ENCODE peak calls at places on chromosomes 6 and 20, in eight cellular contexts. One of them, this sample, is unnamed.

GRCh38 chr6:36070252-36070651 is 42.6 kb downstream of the MAPK14 start:
- DNase-seq in iPS-NIHi11: no peak
- DNase-seq in renal cortical epithelial cell: no peak
- DNase-seq in HTR-8/SVneo: no peak
- DNase-seq in activated naive CD8-positive, alpha-beta T cell treated with anti-CD3 and anti-CD28 coated beads, Interleukin-2, amount 50 U/mL, for 24 hours: no peak
- DNase-seq in HT1080: no peak
- DNase-seq in immature natural killer cell: no peak
- DNase-seq in heart right ventricle: no peak
- DNase-seq in this sample: no peak

GRCh38 chr20:63686492-63687321 is 9.7 kb upstream of the TNFRSF6B start:
- DNase-seq in heart right ventricle: peak; percentile 77
- DNase-seq in HTR-8/SVneo: peak; percentile 69
- DNase-seq in HT1080: peak; percentile 86
- DNase-seq in renal cortical epithelial cell: peak; percentile 82
- DNase-seq in activated naive CD8-positive, alpha-beta T cell treated with anti-CD3 and anti-CD28 coated beads, Interleukin-2, amount 50 U/mL, for 24 hours: peak; percentile 49
- DNase-seq in immature natural killer cell: no peak
- DNase-seq in iPS-NIHi11: no peak
- DNase-seq in this sample: no peak

GRCh38 chr20:49323622-49324238 is 45.9 kb upstream of the ZNFX1 start:
- DNase-seq in HTR-8/SVneo: peak; percentile 91
- DNase-seq in activated naive CD8-positive, alpha-beta T cell treated with anti-CD3 and anti-CD28 coated beads, Interleukin-2, amount 50 U/mL, for 24 hours: peak; percentile 25
- DNase-seq in immature natural killer cell: peak; percentile 9
- DNase-seq in HT1080: peak; percentile 88
- DNase-seq in renal cortical epithelial cell: peak; percentile 67
- DNase-seq in iPS-NIHi11: no peak
- DNase-seq in heart right ventricle: no peak
- DNase-seq in this sample: peak; percentile 64

GRCh38 chr6:43851204-43851855 is 81.3 kb downstream of the VEGFA start:
- DNase-seq in HT1080: peak; percentile 3
- DNase-seq in immature natural killer cell: no peak
- DNase-seq in HTR-8/SVneo: peak; percentile 75
- DNase-seq in activated naive CD8-positive, alpha-beta T cell treated with anti-CD3 and anti-CD28 coated beads, Interleukin-2, amount 50 U/mL, for 24 hours: no peak
- DNase-seq in renal cortical epithelial cell: peak; percentile 83
- DNase-seq in iPS-NIHi11: peak; percentile 48
- DNase-seq in heart right ventricle: no peak
- DNase-seq in this sample: no peak

GRCh38 chr6:133609404-133610270 is 279.3 kb upstream of the TCF21 start:
- DNase-seq in immature natural killer cell: no peak
- DNase-seq in heart right ventricle: no peak
- DNase-seq in renal cortical epithelial cell: peak; percentile 100
- DNase-seq in HTR-8/SVneo: peak; percentile 91
- DNase-seq in iPS-NIHi11: no peak
- DNase-seq in HT1080: peak; percentile 100
- DNase-seq in activated naive CD8-positive, alpha-beta T cell treated with anti-CD3 and anti-CD28 coated beads, Interleukin-2, amount 50 U/mL, for 24 hours: no peak
- DNase-seq in this sample: no peak

GRCh38 chr6:89237158-89237557 is 20.0 kb upstream of the GABRR1 start:
- DNase-seq in activated naive CD8-positive, alpha-beta T cell treated with anti-CD3 and anti-CD28 coated beads, Interleukin-2, amount 50 U/mL, for 24 hours: no peak
- DNase-seq in HT1080: no peak
- DNase-seq in iPS-NIHi11: no peak
- DNase-seq in heart right ventricle: no peak
- DNase-seq in renal cortical epithelial cell: no peak
- DNase-seq in HTR-8/SVneo: no peak
- DNase-seq in immature natural killer cell: no peak
- DNase-seq in this sample: no peak

GRCh38 chr6:116511424-116512131 is at the start of gene CALHM5:
- DNase-seq in iPS-NIHi11: peak; percentile 37
- DNase-seq in heart right ventricle: peak; percentile 43
- DNase-seq in renal cortical epithelial cell: peak; percentile 83
- DNase-seq in HTR-8/SVneo: peak; percentile 54
- DNase-seq in HT1080: peak; percentile 90
- DNase-seq in activated naive CD8-positive, alpha-beta T cell treated with anti-CD3 and anti-CD28 coated beads, Interleukin-2, amount 50 U/mL, for 24 hours: no peak
- DNase-seq in immature natural killer cell: no peak
- DNase-seq in this sample: no peak

GRCh38 chr6:431504-431903 is 40.0 kb downstream of the IRF4 start:
- DNase-seq in iPS-NIHi11: no peak
- DNase-seq in HTR-8/SVneo: no peak
- DNase-seq in heart right ventricle: no peak
- DNase-seq in immature natural killer cell: no peak
- DNase-seq in activated naive CD8-positive, alpha-beta T cell treated with anti-CD3 and anti-CD28 coated beads, Interleukin-2, amount 50 U/mL, for 24 hours: no peak
- DNase-seq in renal cortical epithelial cell: no peak
- DNase-seq in HT1080: no peak
- DNase-seq in this sample: no peak

GRCh38 chr6:5671162-5671561 is 335.6 kb downstream of the NRN1 start:
- DNase-seq in HT1080: peak; percentile 7
- DNase-seq in iPS-NIHi11: no peak
- DNase-seq in HTR-8/SVneo: peak; percentile 19
- DNase-seq in renal cortical epithelial cell: peak; percentile 10
- DNase-seq in immature natural killer cell: peak; percentile 11
- DNase-seq in heart right ventricle: no peak
- DNase-seq in activated naive CD8-positive, alpha-beta T cell treated with anti-CD3 and anti-CD28 coated beads, Interleukin-2, amount 50 U/mL, for 24 hours: no peak
- DNase-seq in this sample: no peak

GRCh38 chr20:63011798-63012197 is 5.0 kb upstream of the BHLHE23 start:
- DNase-seq in heart right ventricle: no peak
- DNase-seq in HT1080: no peak
- DNase-seq in activated naive CD8-positive, alpha-beta T cell treated with anti-CD3 and anti-CD28 coated beads, Interleukin-2, amount 50 U/mL, for 24 hours: no peak
- DNase-seq in immature natural killer cell: no peak
- DNase-seq in iPS-NIHi11: no peak
- DNase-seq in HTR-8/SVneo: no peak
- DNase-seq in renal cortical epithelial cell: peak; percentile 94
- DNase-seq in this sample: no peak

GRCh38 chr6:4666886-4667513 is 109.2 kb upstream of the CDYL start:
- DNase-seq in immature natural killer cell: no peak
- DNase-seq in heart right ventricle: no peak
- DNase-seq in iPS-NIHi11: no peak
- DNase-seq in renal cortical epithelial cell: no peak
- DNase-seq in activated naive CD8-positive, alpha-beta T cell treated with anti-CD3 and anti-CD28 coated beads, Interleukin-2, amount 50 U/mL, for 24 hours: no peak
- DNase-seq in HT1080: no peak
- DNase-seq in HTR-8/SVneo: no peak
- DNase-seq in this sample: no peak

GRCh38 chr6:71388846-71389543 is 100.4 kb downstream of the OGFRL1 start:
- DNase-seq in immature natural killer cell: no peak
- DNase-seq in HTR-8/SVneo: no peak
- DNase-seq in iPS-NIHi11: no peak
- DNase-seq in renal cortical epithelial cell: peak; percentile 69
- DNase-seq in heart right ventricle: no peak
- DNase-seq in activated naive CD8-positive, alpha-beta T cell treated with anti-CD3 and anti-CD28 coated beads, Interleukin-2, amount 50 U/mL, for 24 hours: no peak
- DNase-seq in HT1080: no peak
- DNase-seq in this sample: no peak

GRCh38 chr20:45309075-45309474 is 976 bp upstream of the MATN4 start:
- DNase-seq in HT1080: no peak
- DNase-seq in activated naive CD8-positive, alpha-beta T cell treated with anti-CD3 and anti-CD28 coated beads, Interleukin-2, amount 50 U/mL, for 24 hours: no peak
- DNase-seq in HTR-8/SVneo: no peak
- DNase-seq in iPS-NIHi11: no peak
- DNase-seq in immature natural killer cell: no peak
- DNase-seq in renal cortical epithelial cell: no peak
- DNase-seq in heart right ventricle: no peak
- DNase-seq in this sample: no peak

GRCh38 chr20:32796383-32797159 is 23.2 kb upstream of the MAPRE1 start:
- DNase-seq in HTR-8/SVneo: no peak
- DNase-seq in activated naive CD8-positive, alpha-beta T cell treated with anti-CD3 and anti-CD28 coated beads, Interleukin-2, amount 50 U/mL, for 24 hours: no peak
- DNase-seq in iPS-NIHi11: no peak
- DNase-seq in immature natural killer cell: no peak
- DNase-seq in renal cortical epithelial cell: no peak
- DNase-seq in HT1080: no peak
- DNase-seq in heart right ventricle: no peak
- DNase-seq in this sample: no peak

GRCh38 chr6:37130704-37131103 is 39.2 kb upstream of the PIM1 start:
- DNase-seq in iPS-NIHi11: no peak
- DNase-seq in HT1080: peak; percentile 45
- DNase-seq in immature natural killer cell: no peak
- DNase-seq in activated naive CD8-positive, alpha-beta T cell treated with anti-CD3 and anti-CD28 coated beads, Interleukin-2, amount 50 U/mL, for 24 hours: no peak
- DNase-seq in renal cortical epithelial cell: peak; percentile 74
- DNase-seq in heart right ventricle: no peak
- DNase-seq in HTR-8/SVneo: no peak
- DNase-seq in this sample: no peak

GRCh38 chr6:119445666-119446622 is 96.4 kb upstream of the MAN1A1 start:
- DNase-seq in activated naive CD8-positive, alpha-beta T cell treated with anti-CD3 and anti-CD28 coated beads, Interleukin-2, amount 50 U/mL, for 24 hours: no peak
- DNase-seq in iPS-NIHi11: no peak
- DNase-seq in heart right ventricle: no peak
- DNase-seq in HT1080: peak; percentile 63
- DNase-seq in HTR-8/SVneo: no peak
- DNase-seq in renal cortical epithelial cell: peak; percentile 66
- DNase-seq in immature natural killer cell: no peak
- DNase-seq in this sample: no peak

GRCh38 chr6:160992323-160993314 is 1.1 kb downstream of the MAP3K4 start:
- DNase-seq in renal cortical epithelial cell: peak; percentile 69
- DNase-seq in HTR-8/SVneo: peak; percentile 50
- DNase-seq in heart right ventricle: no peak
- DNase-seq in iPS-NIHi11: peak; percentile 56
- DNase-seq in HT1080: peak; percentile 70
- DNase-seq in immature natural killer cell: peak; percentile 32
- DNase-seq in activated naive CD8-positive, alpha-beta T cell treated with anti-CD3 and anti-CD28 coated beads, Interleukin-2, amount 50 U/mL, for 24 hours: peak; percentile 28
- DNase-seq in this sample: no peak

GRCh38 chr6:47144306-47144705 is 102.2 kb upstream of the ADGRF1 start:
- DNase-seq in renal cortical epithelial cell: peak; percentile 33
- DNase-seq in activated naive CD8-positive, alpha-beta T cell treated with anti-CD3 and anti-CD28 coated beads, Interleukin-2, amount 50 U/mL, for 24 hours: no peak
- DNase-seq in iPS-NIHi11: no peak
- DNase-seq in heart right ventricle: no peak
- DNase-seq in HT1080: no peak
- DNase-seq in immature natural killer cell: no peak
- DNase-seq in HTR-8/SVneo: no peak
- DNase-seq in this sample: no peak

GRCh38 chr6:14146459-14147096 is 29.0 kb downstream of the CD83 start:
- DNase-seq in renal cortical epithelial cell: peak; percentile 18
- DNase-seq in immature natural killer cell: no peak
- DNase-seq in heart right ventricle: no peak
- DNase-seq in HT1080: no peak
- DNase-seq in activated naive CD8-positive, alpha-beta T cell treated with anti-CD3 and anti-CD28 coated beads, Interleukin-2, amount 50 U/mL, for 24 hours: no peak
- DNase-seq in HTR-8/SVneo: no peak
- DNase-seq in iPS-NIHi11: no peak
- DNase-seq in this sample: no peak

GRCh38 chr20:64223526-64224067 is 32.0 kb upstream of the PCMTD2 start:
- DNase-seq in HT1080: no peak
- DNase-seq in activated naive CD8-positive, alpha-beta T cell treated with anti-CD3 and anti-CD28 coated beads, Interleukin-2, amount 50 U/mL, for 24 hours: no peak
- DNase-seq in renal cortical epithelial cell: peak; percentile 51
- DNase-seq in heart right ventricle: peak; percentile 54
- DNase-seq in immature natural killer cell: no peak
- DNase-seq in HTR-8/SVneo: no peak
- DNase-seq in iPS-NIHi11: peak; percentile 95
- DNase-seq in this sample: no peak

GRCh38 chr6:169529931-169530761 is 171.7 kb downstream of the WDR27 start:
- DNase-seq in iPS-NIHi11: no peak
- DNase-seq in renal cortical epithelial cell: peak; percentile 95
- DNase-seq in HTR-8/SVneo: no peak
- DNase-seq in HT1080: no peak
- DNase-seq in activated naive CD8-positive, alpha-beta T cell treated with anti-CD3 and anti-CD28 coated beads, Interleukin-2, amount 50 U/mL, for 24 hours: peak; percentile 8
- DNase-seq in heart right ventricle: no peak
- DNase-seq in immature natural killer cell: no peak
- DNase-seq in this sample: no peak

GRCh38 chr6:157449610-157450009 is 68.6 kb downstream of the ZDHHC14 start:
- DNase-seq in iPS-NIHi11: no peak
- DNase-seq in HT1080: no peak
- DNase-seq in activated naive CD8-positive, alpha-beta T cell treated with anti-CD3 and anti-CD28 coated beads, Interleukin-2, amount 50 U/mL, for 24 hours: no peak
- DNase-seq in immature natural killer cell: no peak
- DNase-seq in heart right ventricle: no peak
- DNase-seq in HTR-8/SVneo: peak; percentile 40
- DNase-seq in renal cortical epithelial cell: peak; percentile 89
- DNase-seq in this sample: no peak

GRCh38 chr6:136923954-136924291 is 1.8 kb downstream of the SLC35D3 start:
- DNase-seq in HTR-8/SVneo: no peak
- DNase-seq in renal cortical epithelial cell: no peak
- DNase-seq in heart right ventricle: no peak
- DNase-seq in activated naive CD8-positive, alpha-beta T cell treated with anti-CD3 and anti-CD28 coated beads, Interleukin-2, amount 50 U/mL, for 24 hours: no peak
- DNase-seq in iPS-NIHi11: no peak
- DNase-seq in HT1080: no peak
- DNase-seq in immature natural killer cell: no peak
- DNase-seq in this sample: no peak

GRCh38 chr6:32436995-32437836 is 2.5 kb upstream of the HLA-DRA start:
- DNase-seq in heart right ventricle: no peak
- DNase-seq in HTR-8/SVneo: no peak
- DNase-seq in iPS-NIHi11: no peak
- DNase-seq in HT1080: no peak
- DNase-seq in activated naive CD8-positive, alpha-beta T cell treated with anti-CD3 and anti-CD28 coated beads, Interleukin-2, amount 50 U/mL, for 24 hours: no peak
- DNase-seq in immature natural killer cell: peak; percentile 7
- DNase-seq in renal cortical epithelial cell: no peak
- DNase-seq in this sample: no peak

GRCh38 chr20:17557675-17558006 is 12.2 kb upstream of the DSTN start:
- DNase-seq in renal cortical epithelial cell: peak; percentile 90
- DNase-seq in activated naive CD8-positive, alpha-beta T cell treated with anti-CD3 and anti-CD28 coated beads, Interleukin-2, amount 50 U/mL, for 24 hours: no peak
- DNase-seq in heart right ventricle: no peak
- DNase-seq in immature natural killer cell: no peak
- DNase-seq in HTR-8/SVneo: no peak
- DNase-seq in HT1080: peak; percentile 79
- DNase-seq in iPS-NIHi11: peak; percentile 33
- DNase-seq in this sample: no peak

GRCh38 chr20:60729119-60729900 is 522.8 kb upstream of the CDH4 start:
- DNase-seq in heart right ventricle: no peak
- DNase-seq in renal cortical epithelial cell: no peak
- DNase-seq in activated naive CD8-positive, alpha-beta T cell treated with anti-CD3 and anti-CD28 coated beads, Interleukin-2, amount 50 U/mL, for 24 hours: no peak
- DNase-seq in HT1080: no peak
- DNase-seq in HTR-8/SVneo: no peak
- DNase-seq in iPS-NIHi11: peak; percentile 45
- DNase-seq in immature natural killer cell: no peak
- DNase-seq in this sample: no peak

GRCh38 chr20:61355096-61355495 is 103.0 kb downstream of the CDH4 start:
- DNase-seq in immature natural killer cell: no peak
- DNase-seq in HT1080: no peak
- DNase-seq in renal cortical epithelial cell: peak; percentile 13
- DNase-seq in iPS-NIHi11: no peak
- DNase-seq in heart right ventricle: no peak
- DNase-seq in activated naive CD8-positive, alpha-beta T cell treated with anti-CD3 and anti-CD28 coated beads, Interleukin-2, amount 50 U/mL, for 24 hours: no peak
- DNase-seq in HTR-8/SVneo: no peak
- DNase-seq in this sample: no peak

GRCh38 chr6:143594647-143595046 is 83.1 kb upstream of the PHACTR2 start:
- DNase-seq in iPS-NIHi11: no peak
- DNase-seq in activated naive CD8-positive, alpha-beta T cell treated with anti-CD3 and anti-CD28 coated beads, Interleukin-2, amount 50 U/mL, for 24 hours: no peak
- DNase-seq in HTR-8/SVneo: no peak
- DNase-seq in renal cortical epithelial cell: peak; percentile 73
- DNase-seq in HT1080: peak; percentile 11
- DNase-seq in immature natural killer cell: no peak
- DNase-seq in heart right ventricle: no peak
- DNase-seq in this sample: no peak